ENCODE peak calls at places on chromosomes 5 and 9, in four cellular contexts. N, T, B and X are unnamed samples.

GRCh38 chr9:123457586-123457985 is 101.6 kb downstream of the CRB2 start:
- DNase-seq in N (no peak), T (no peak), B (no peak), X (no peak)

GRCh38 chr5:6418679-6419276 is 29.9 kb upstream of the UBE2QL1 start:
- DNase-seq in N (no peak), T (no peak), B (no peak), X (no peak)

GRCh38 chr5:77010281-77010680 is 19.9 kb upstream of the AGGF1 start:
- DNase-seq in N (no peak), T (no peak), B (no peak), X (no peak)

GRCh38 chr5:132098151-132098594 is 24.6 kb downstream of the CSF2 start:
- DNase-seq in N (no peak), T (no peak), B (peak), X (peak)

GRCh38 chr9:23375511-23375910 is 450.5 kb downstream of the ELAVL2 start:
- DNase-seq in N (no peak), T (no peak), B (no peak), X (no peak)

GRCh38 chr9:95003694-95004451 is 277.4 kb downstream of the AOPEP start:
- DNase-seq in N (no peak), T (no peak), B (peak), X (peak)

GRCh38 chr9:25994605-25995004 is 316.4 kb upstream of the TUSC1 start:
- DNase-seq in N (no peak), T (no peak), B (no peak), X (no peak)

GRCh38 chr5:154486427-154486866 is 8.4 kb upstream of the HAND1 start:
- DNase-seq in N (no peak), T (no peak), B (no peak), X (no peak)

GRCh38 chr5:59337240-59337639 is 556.3 kb downstream of the PDE4D start:
- DNase-seq in N (no peak), T (no peak), B (no peak), X (no peak)

GRCh38 chr5:114449836-114450515 is 88.1 kb downstream of the KCNN2 start:
- DNase-seq in N (peak), T (no peak), B (peak), X (peak)

GRCh38 chr5:123090641-123091257 is 1.7 kb downstream of the PRDM6 start:
- DNase-seq in N (no peak), T (no peak), B (no peak), X (no peak)

GRCh38 chr5:149210968-149211495 is 60.6 kb upstream of the AFAP1L1 start:
- DNase-seq in N (no peak), T (no peak), B (peak), X (no peak)

GRCh38 chr9:92247296-92247695 is 46.2 kb downstream of the IARS1 start:
- DNase-seq in N (no peak), T (no peak), B (peak), X (no peak)

GRCh38 chr9:69030851-69031645 is 4.5 kb upstream of the FXN start:
- DNase-seq in N (no peak), T (no peak), B (peak), X (no peak)

GRCh38 chr9:73541923-73542322 is 390.3 kb downstream of the ANXA1 start:
- DNase-seq in N (no peak), T (no peak), B (peak), X (peak)

GRCh38 chr5:6373081-6373846 is 5.1 kb downstream of the MED10 start:
- DNase-seq in N (no peak), T (no peak), B (no peak), X (no peak)

GRCh38 chr5:131986161-131986912 is 25.1 kb downstream of the ACSL6 start:
- DNase-seq in N (no peak), T (no peak), B (no peak), X (no peak)

GRCh38 chr5:584846-585245 is 27.3 kb upstream of the CEP72 start:
- DNase-seq in N (no peak), T (no peak), B (no peak), X (no peak)

DNA sequence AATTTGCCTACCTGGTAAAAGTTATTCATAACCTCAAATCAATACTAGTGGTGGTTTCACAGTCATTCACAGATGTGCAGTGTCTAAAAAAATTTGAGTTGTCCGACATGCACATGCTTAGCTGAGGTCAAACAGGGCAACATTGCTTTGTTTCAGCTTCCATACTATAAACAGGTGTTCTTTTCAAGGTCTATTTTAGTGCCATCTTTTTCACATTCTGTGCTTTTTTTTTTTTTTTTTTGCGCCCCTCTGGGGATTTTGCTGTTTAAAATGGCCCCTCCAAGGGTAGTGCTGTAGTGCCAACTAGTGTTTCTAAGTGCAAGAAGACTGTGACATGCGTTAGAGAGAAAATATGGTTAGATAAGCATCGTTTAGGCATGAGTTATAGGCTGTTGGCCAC is 14.5 kb downstream of the PHAX start:
- DNase-seq in N (no peak), T (no peak), B (no peak), X (peak)
- TF ChIP-seq CTCF in N (no peak), T (no peak), B (no peak), X (peak)

GRCh38 chr9:135128035-135128670 is 40.7 kb downstream of the OLFM1 start:
- DNase-seq in N (no peak), T (no peak), B (no peak), X (no peak)
- H3K4me3 ChIP-seq in N (no peak), T (no peak), B (no peak), X (no peak)

GRCh38 chr9:119156354-119156753 is 212.9 kb downstream of the BRINP1 start:
- DNase-seq in N (no peak), T (no peak), B (no peak), X (no peak)
- TF ChIP-seq CTCF in N (no peak), T (no peak), B (no peak), X (no peak)

DNA sequence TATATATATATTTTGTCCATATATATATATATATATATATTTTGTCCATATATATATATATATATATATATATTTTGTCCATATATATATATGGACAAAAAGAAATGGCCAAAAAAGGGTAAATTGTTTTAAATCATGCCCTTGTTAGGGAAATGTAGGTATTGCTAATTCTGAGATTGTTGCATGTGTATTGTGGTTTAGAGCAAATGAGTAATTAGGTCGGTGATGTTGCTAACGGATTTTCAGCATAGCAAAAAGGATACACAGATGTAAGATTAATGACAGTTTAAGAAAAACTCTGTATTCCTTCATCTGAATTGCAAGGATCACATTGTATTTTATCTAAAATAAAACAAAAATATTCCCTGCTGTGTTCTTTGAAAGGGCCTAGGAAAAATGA is 40.2 kb downstream of the OSTF1 start:
- DNase-seq in N (no peak), T (no peak), B (no peak), X (no peak)
- H3K4me3 ChIP-seq in N (no peak), T (no peak), B (no peak), X (no peak)

DNA sequence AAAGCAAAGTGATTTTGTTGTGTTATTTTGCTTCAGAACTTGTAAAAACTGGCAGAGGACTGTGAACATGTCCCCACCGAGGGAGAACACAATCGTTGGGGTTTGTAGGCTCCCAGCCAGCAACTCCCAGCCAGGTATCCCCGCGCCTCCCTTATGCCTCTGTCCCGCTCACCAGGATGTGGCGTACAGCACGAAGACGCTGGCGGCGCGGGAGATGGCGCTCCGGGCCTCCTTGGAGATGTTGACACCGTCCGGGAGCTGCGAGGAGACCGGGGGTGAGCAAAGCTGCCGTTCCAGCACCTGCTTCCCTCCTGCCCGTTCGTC is 630 bp downstream of the POLE3 start:
- DNase-seq in N (no peak), T (no peak), B (no peak), X (no peak)
- TF ChIP-seq CTCF in N (peak), T (no peak), B (no peak), X (no peak)

DNA sequence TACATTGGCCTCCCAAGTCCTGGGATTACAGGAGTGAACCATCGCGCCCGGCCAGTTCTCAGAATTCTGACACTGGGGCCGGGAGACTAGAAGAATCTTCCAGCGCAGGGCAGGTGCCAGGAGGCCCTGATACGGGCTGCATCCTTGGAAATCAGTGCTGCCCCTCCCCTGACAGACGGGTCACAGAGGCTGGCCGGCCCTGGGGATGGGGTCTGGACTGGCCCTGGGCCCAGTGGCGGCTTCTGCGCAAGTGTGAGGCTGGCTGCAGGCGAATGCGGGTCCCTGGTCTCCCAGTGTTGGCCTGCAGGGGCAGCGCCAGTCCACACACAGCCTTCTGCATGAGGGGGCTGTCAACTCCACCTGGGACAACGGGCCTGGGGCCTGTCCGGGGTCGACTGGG is 831 bp upstream of the TBC1D9B start:
- DNase-seq in N (no peak), T (no peak), B (no peak), X (no peak)
- H3K4me3 ChIP-seq in N (peak), T (no peak), B (no peak), X (no peak)

GRCh38 chr5:37248970-37249819 is at the start of gene CPLANE1:
- DNase-seq in N (peak), T (no peak), B (peak), X (peak)
- TF ChIP-seq CTCF in N (no peak), T (peak), B (no peak), X (no peak)

GRCh38 chr5:41128291-41128690 is 57.1 kb upstream of the MROH2B start:
- DNase-seq in N (no peak), T (no peak), B (no peak), X (no peak)
- H3K4me3 ChIP-seq in N (no peak), T (no peak), B (no peak), X (no peak)

GRCh38 chr5:38212307-38212706 is 46.1 kb upstream of the EGFLAM start:
- DNase-seq in N (no peak), T (no peak), B (no peak), X (no peak)

GRCh38 chr5:38211354-38211710 is 47.0 kb upstream of the EGFLAM start:
- DNase-seq in N (no peak), T (no peak), B (no peak), X (no peak)

GRCh38 chr5:38208782-38209378 is 49.5 kb upstream of the EGFLAM start:
- DNase-seq in N (no peak), T (peak), B (peak), X (peak)

GRCh38 chr5:38210701-38211353 is 47.5 kb upstream of the EGFLAM start:
- DNase-seq in N (no peak), T (no peak), B (no peak), X (no peak)

GRCh38 chr5:38207343-38207742 is 51.0 kb upstream of the EGFLAM start:
- DNase-seq in N (no peak), T (no peak), B (peak), X (no peak)
- TF ChIP-seq CTCF in N (no peak), T (no peak), B (peak), X (no peak)